ENCODE peak calls at places on chromosomes 12 and 14, in seven cellular contexts. O is activated CD8-positive, alpha-beta memory T cell treated with anti-CD3 and anti-CD28 coated beads for 48 hours; M is activated T-cell treated with anti-CD3 and anti-CD28 coated beads for 48 hours; F is fibroblast of pulmonary artery; B is hippocampal formation; K is tibial artery; X is psoas muscle. Q is an unnamed sample.

GRCh38 chr14:34502826-34503225 is 36.7 kb downstream of the EAPP start:
- DNase-seq in O (no peak), M (no peak), F (peak; percentile 68), B (no peak), K (no peak), X (no peak), Q (no peak)

GRCh38 chr14:101972126-101972785 is 7.9 kb downstream of the DYNC1H1 start:
- DNase-seq in O (no peak), M (no peak), F (peak; percentile 99), B (peak; percentile 28), K (peak; percentile 93), X (peak; percentile 78), Q (no peak)

GRCh38 chr14:98599082-98599481 is 672.9 kb downstream of the BCL11B start:
- DNase-seq in O (no peak), M (no peak), F (no peak), B (no peak), K (no peak), X (no peak), Q (no peak)

GRCh38 chr12:45509187-45509586 is 220.3 kb upstream of the ARID2 start:
- DNase-seq in O (no peak), M (no peak), F (no peak), B (no peak), K (no peak), X (no peak), Q (no peak)

GRCh38 chr12:20457582-20457981 is 89.2 kb downstream of the PDE3A start:
- DNase-seq in O (no peak), M (no peak), F (no peak), B (no peak), K (no peak), X (no peak), Q (no peak)

GRCh38 chr12:6626654-6627283 is 9.0 kb downstream of the LPAR5 start:
- DNase-seq in O (no peak), M (no peak), F (peak; percentile 36), B (no peak), K (no peak), X (no peak), Q (no peak)

GRCh38 chr12:60035835-60036234 is 440.0 kb downstream of the SLC16A7 start:
- DNase-seq in O (no peak), M (no peak), F (peak; percentile 6), B (no peak), K (no peak), X (no peak), Q (no peak)

GRCh38 chr14:60250318-60251035 is 1.5 kb downstream of the PPM1A start:
- DNase-seq in O (no peak), M (no peak), F (peak; percentile 18), B (no peak), K (no peak), X (no peak), Q (no peak)

GRCh38 chr14:97634786-97635185 is 837.6 kb downstream of the VRK1 start:
- DNase-seq in O (no peak), M (peak; percentile 6), F (no peak), B (no peak), K (no peak), X (no peak), Q (no peak)

GRCh38 chr12:71162832-71163711 is 5.3 kb upstream of the TSPAN8 start:
- DNase-seq in O (no peak), M (no peak), F (no peak), B (no peak), K (no peak), X (no peak), Q (no peak)

GRCh38 chr14:60722836-60723217 is 1.3 kb downstream of the SIX4 start:
- DNase-seq in O (no peak), M (no peak), F (no peak), B (peak; percentile 11), K (no peak), X (peak; percentile 40), Q (no peak)

GRCh38 chr14:72965249-72965648 is 39.0 kb downstream of the DCAF4 start:
- DNase-seq in O (no peak), M (no peak), F (peak; percentile 40), B (no peak), K (no peak), X (no peak), Q (no peak)

GRCh38 chr12:131493068-131493826 is 217.6 kb upstream of the SFSWAP start:
- DNase-seq in O (no peak), M (no peak), F (no peak), B (no peak), K (no peak), X (no peak), Q (no peak)

GRCh38 chr14:87351007-87351406 is 642.0 kb downstream of the GALC start:
- DNase-seq in O (no peak), M (no peak), F (no peak), B (no peak), K (no peak), X (no peak), Q (no peak)

GRCh38 chr12:120234643-120235368 is 30.7 kb downstream of the PXN start:
- DNase-seq in O (no peak), M (no peak), F (peak; percentile 96), B (peak; percentile 57), K (peak; percentile 93), X (peak; percentile 91), Q (peak; percentile 58)

GRCh38 chr12:131618303-131618658 is 92.6 kb upstream of the SFSWAP start:
- DNase-seq in O (no peak), M (no peak), F (peak; percentile 8), B (no peak), K (no peak), X (no peak), Q (no peak)

GRCh38 chr14:69572634-69573135 is 2.0 kb downstream of the CCDC177 start:
- DNase-seq in O (no peak), M (no peak), F (no peak), B (no peak), K (no peak), X (no peak), Q (no peak)

GRCh38 chr12:10750385-10750727 is 27.2 kb upstream of the YBX3 start:
- DNase-seq in O (no peak), M (no peak), F (no peak), B (no peak), K (no peak), X (no peak), Q (no peak)

GRCh38 chr12:56071648-56072047 is 8.3 kb upstream of the ERBB3 start:
- DNase-seq in O (no peak), M (no peak), F (peak; percentile 26), B (no peak), K (no peak), X (no peak), Q (no peak)

GRCh38 chr12:47328831-47329545 is 249.2 kb upstream of the AMIGO2 start:
- DNase-seq in O (no peak), M (no peak), F (peak; percentile 52), B (no peak), K (no peak), X (no peak), Q (no peak)

GRCh38 chr14:93033983-93034670 is 81.6 kb downstream of the ITPK1 start:
- DNase-seq in O (peak; percentile 39), M (peak; percentile 40), F (no peak), B (peak; percentile 16), K (no peak), X (no peak), Q (no peak)

GRCh38 chr12:57875753-57876547 is 29.4 kb upstream of the CTDSP2 start:
- DNase-seq in O (no peak), M (no peak), F (no peak), B (no peak), K (no peak), X (no peak), Q (no peak)

GRCh38 chr14:69483765-69484443 is 624 bp upstream of the PLEKHD1 start:
- DNase-seq in O (no peak), M (no peak), F (no peak), B (no peak), K (no peak), X (peak; percentile 73), Q (no peak)

GRCh38 chr12:67758119-67758873 is 109.8 kb downstream of the DYRK2 start:
- DNase-seq in O (no peak), M (no peak), F (no peak), B (no peak), K (no peak), X (no peak), Q (no peak)

GRCh38 chr14:23544511-23545447 is 6.8 kb downstream of the ZFHX2 start:
- DNase-seq in O (no peak), M (no peak), F (no peak), B (peak; percentile 51), K (peak; percentile 43), X (peak; percentile 43), Q (no peak)

GRCh38 chr14:36950812-36951211 is 221.6 kb downstream of the SLC25A21 start:
- DNase-seq in O (no peak), M (no peak), F (no peak), B (no peak), K (no peak), X (no peak), Q (no peak)

GRCh38 chr12:117743746-117744145 is 225.0 kb downstream of the KSR2 start:
- DNase-seq in O (no peak), M (no peak), F (no peak), B (no peak), K (no peak), X (no peak), Q (no peak)

GRCh38 chr14:74179775-74180354 is 59.4 kb upstream of the VSX2 start:
- DNase-seq in O (no peak), M (no peak), F (no peak), B (no peak), K (no peak), X (no peak), Q (no peak)

GRCh38 chr14:96267336-96267735 is 11.3 kb downstream of the BDKRB1 start:
- DNase-seq in O (no peak), M (no peak), F (peak; percentile 79), B (no peak), K (no peak), X (no peak), Q (peak; percentile 76)

GRCh38 chr14:101469382-101470251 is 91.7 kb upstream of the DIO3 start:
- DNase-seq in O (no peak), M (no peak), F (no peak), B (no peak), K (no peak), X (no peak), Q (no peak)

GRCh38 chr12:85057370-85057963 is 21.3 kb downstream of the LRRIQ1 start:
- DNase-seq in O (no peak), M (no peak), F (peak; percentile 67), B (no peak), K (peak; percentile 24), X (no peak), Q (no peak)